ENCODE peak calls at places on chromosomes 5 and 9, in six cellular contexts. One of them, this sample, is unnamed.

GRCh38 chr5:176679365-176680225 is 32.3 kb downstream of the TSPAN17 start:
- DNase-seq in K562: no peak
- DNase-seq in tibial nerve: no peak
- DNase-seq in ovary: no peak
- DNase-seq in lower leg skin: no peak
- DNase-seq in heart left ventricle: no peak
- DNase-seq in this sample: no peak

GRCh38 chr5:132759114-132760042 is 12.2 kb downstream of the CCNI2 start:
- DNase-seq in K562: no peak
- DNase-seq in tibial nerve: no peak
- DNase-seq in ovary: no peak
- DNase-seq in lower leg skin: peak
- DNase-seq in heart left ventricle: no peak
- DNase-seq in this sample: no peak

GRCh38 chr5:111914957-111915356 is 158.0 kb upstream of the NREP start:
- DNase-seq in K562: no peak
- DNase-seq in tibial nerve: no peak
- DNase-seq in ovary: no peak
- DNase-seq in lower leg skin: no peak
- DNase-seq in heart left ventricle: no peak
- DNase-seq in this sample: no peak

GRCh38 chr9:27054125-27054524 is 48.7 kb upstream of the LRRC19 start:
- DNase-seq in K562: no peak
- DNase-seq in tibial nerve: no peak
- DNase-seq in ovary: no peak
- DNase-seq in lower leg skin: no peak
- DNase-seq in heart left ventricle: no peak
- DNase-seq in this sample: no peak

GRCh38 chr9:92476962-92477361 is 5.3 kb downstream of the ASPN start:
- DNase-seq in K562: no peak
- DNase-seq in tibial nerve: no peak
- DNase-seq in ovary: no peak
- DNase-seq in lower leg skin: no peak
- DNase-seq in heart left ventricle: no peak
- DNase-seq in this sample: no peak

GRCh38 chr5:56350595-56351170 is 117.6 kb upstream of the ANKRD55 start:
- DNase-seq in K562: no peak
- DNase-seq in tibial nerve: no peak
- DNase-seq in ovary: peak
- DNase-seq in lower leg skin: peak
- DNase-seq in heart left ventricle: peak
- DNase-seq in this sample: no peak

GRCh38 chr9:112072721-112073553 is 102.2 kb downstream of the SUSD1 start:
- DNase-seq in K562: peak
- DNase-seq in tibial nerve: no peak
- DNase-seq in ovary: no peak
- DNase-seq in lower leg skin: no peak
- DNase-seq in heart left ventricle: no peak
- DNase-seq in this sample: no peak

GRCh38 chr5:64315778-64316177 is 150.1 kb downstream of the RNF180 start:
- DNase-seq in K562: no peak
- DNase-seq in tibial nerve: no peak
- DNase-seq in ovary: no peak
- DNase-seq in lower leg skin: no peak
- DNase-seq in heart left ventricle: no peak
- DNase-seq in this sample: no peak

GRCh38 chr9:105069285-105070065 is 141.5 kb upstream of the ABCA1 start:
- DNase-seq in K562: no peak
- DNase-seq in tibial nerve: no peak
- DNase-seq in ovary: no peak
- DNase-seq in lower leg skin: no peak
- DNase-seq in heart left ventricle: no peak
- DNase-seq in this sample: no peak

GRCh38 chr5:172302047-172302710 is 18.6 kb upstream of the UBTD2 start:
- DNase-seq in K562: no peak
- DNase-seq in tibial nerve: no peak
- DNase-seq in ovary: no peak
- DNase-seq in lower leg skin: no peak
- DNase-seq in heart left ventricle: no peak
- DNase-seq in this sample: no peak

GRCh38 chr5:153794327-153794726 is 244.4 kb downstream of the FAM114A2 start:
- DNase-seq in K562: no peak
- DNase-seq in tibial nerve: no peak
- DNase-seq in ovary: no peak
- DNase-seq in lower leg skin: no peak
- DNase-seq in heart left ventricle: no peak
- DNase-seq in this sample: no peak

GRCh38 chr9:89461302-89461701 is 36.6 kb downstream of the SEMA4D start:
- DNase-seq in K562: no peak
- DNase-seq in tibial nerve: no peak
- DNase-seq in ovary: no peak
- DNase-seq in lower leg skin: no peak
- DNase-seq in heart left ventricle: no peak
- DNase-seq in this sample: no peak

GRCh38 chr9:88476491-88477271 is 58.3 kb upstream of the NXNL2 start:
- DNase-seq in K562: no peak
- DNase-seq in tibial nerve: no peak
- DNase-seq in ovary: no peak
- DNase-seq in lower leg skin: no peak
- DNase-seq in heart left ventricle: no peak
- DNase-seq in this sample: no peak

GRCh38 chr5:125453011-125453410 is 706.6 kb upstream of the ZNF608 start:
- DNase-seq in K562: no peak
- DNase-seq in tibial nerve: no peak
- DNase-seq in ovary: no peak
- DNase-seq in lower leg skin: no peak
- DNase-seq in heart left ventricle: no peak
- DNase-seq in this sample: no peak

GRCh38 chr5:81253875-81254274 is 20.8 kb downstream of the CKMT2 start:
- DNase-seq in K562: no peak
- DNase-seq in tibial nerve: no peak
- DNase-seq in ovary: no peak
- DNase-seq in lower leg skin: no peak
- DNase-seq in heart left ventricle: no peak
- DNase-seq in this sample: no peak

GRCh38 chr5:7518947-7519560 is 123.1 kb downstream of the ADCY2 start:
- DNase-seq in K562: peak
- DNase-seq in tibial nerve: no peak
- DNase-seq in ovary: no peak
- DNase-seq in lower leg skin: no peak
- DNase-seq in heart left ventricle: no peak
- DNase-seq in this sample: no peak

GRCh38 chr5:132815454-132815853 is 2.4 kb downstream of the SOWAHA start:
- DNase-seq in K562: no peak
- DNase-seq in tibial nerve: no peak
- DNase-seq in ovary: no peak
- DNase-seq in lower leg skin: no peak
- DNase-seq in heart left ventricle: no peak
- DNase-seq in this sample: no peak

GRCh38 chr5:73135429-73136276 is 15.3 kb downstream of the TMEM171 start:
- DNase-seq in K562: peak
- DNase-seq in tibial nerve: peak
- DNase-seq in ovary: no peak
- DNase-seq in lower leg skin: no peak
- DNase-seq in heart left ventricle: no peak
- DNase-seq in this sample: no peak

GRCh38 chr9:36306481-36307306 is 48.4 kb upstream of the GNE start:
- DNase-seq in K562: no peak
- DNase-seq in tibial nerve: no peak
- DNase-seq in ovary: no peak
- DNase-seq in lower leg skin: no peak
- DNase-seq in heart left ventricle: no peak
- DNase-seq in this sample: no peak

GRCh38 chr5:33890147-33890546 is 1.6 kb downstream of the ADAMTS12 start:
- DNase-seq in K562: no peak
- DNase-seq in tibial nerve: no peak
- DNase-seq in ovary: no peak
- DNase-seq in lower leg skin: no peak
- DNase-seq in heart left ventricle: no peak
- DNase-seq in this sample: no peak

GRCh38 chr5:142644640-142645361 is 41.1 kb downstream of the FGF1 start:
- DNase-seq in K562: no peak
- DNase-seq in tibial nerve: no peak
- DNase-seq in ovary: no peak
- DNase-seq in lower leg skin: no peak
- DNase-seq in heart left ventricle: no peak
- DNase-seq in this sample: no peak

GRCh38 chr9:135098400-135099105 is 11.1 kb downstream of the OLFM1 start:
- DNase-seq in K562: peak
- DNase-seq in tibial nerve: no peak
- DNase-seq in ovary: no peak
- DNase-seq in lower leg skin: no peak
- DNase-seq in heart left ventricle: no peak
- DNase-seq in this sample: no peak

GRCh38 chr9:122113574-122113973 is 20.5 kb upstream of the TTLL11 start:
- DNase-seq in K562: no peak
- DNase-seq in tibial nerve: no peak
- DNase-seq in ovary: no peak
- DNase-seq in lower leg skin: no peak
- DNase-seq in heart left ventricle: no peak
- DNase-seq in this sample: no peak

GRCh38 chr9:89604463-89605180 is at the start of gene GADD45G:
- DNase-seq in K562: peak
- DNase-seq in tibial nerve: peak
- DNase-seq in ovary: peak
- DNase-seq in lower leg skin: peak
- DNase-seq in heart left ventricle: peak
- DNase-seq in this sample: peak

GRCh38 chr5:65482727-65483473 is 1.2 kb upstream of the ADAMTS6 start:
- DNase-seq in K562: peak
- DNase-seq in tibial nerve: peak
- DNase-seq in ovary: peak
- DNase-seq in lower leg skin: no peak
- DNase-seq in heart left ventricle: no peak
- DNase-seq in this sample: no peak

GRCh38 chr9:31290731-31291130 is 1093.7 kb upstream of the ACO1 start:
- DNase-seq in K562: no peak
- DNase-seq in tibial nerve: no peak
- DNase-seq in ovary: no peak
- DNase-seq in lower leg skin: no peak
- DNase-seq in heart left ventricle: no peak
- DNase-seq in this sample: no peak

GRCh38 chr9:109739760-109740159 is 40.2 kb upstream of the PALM2AKAP2 start:
- DNase-seq in K562: no peak
- DNase-seq in tibial nerve: no peak
- DNase-seq in ovary: no peak
- DNase-seq in lower leg skin: no peak
- DNase-seq in heart left ventricle: no peak
- DNase-seq in this sample: no peak

DNA sequence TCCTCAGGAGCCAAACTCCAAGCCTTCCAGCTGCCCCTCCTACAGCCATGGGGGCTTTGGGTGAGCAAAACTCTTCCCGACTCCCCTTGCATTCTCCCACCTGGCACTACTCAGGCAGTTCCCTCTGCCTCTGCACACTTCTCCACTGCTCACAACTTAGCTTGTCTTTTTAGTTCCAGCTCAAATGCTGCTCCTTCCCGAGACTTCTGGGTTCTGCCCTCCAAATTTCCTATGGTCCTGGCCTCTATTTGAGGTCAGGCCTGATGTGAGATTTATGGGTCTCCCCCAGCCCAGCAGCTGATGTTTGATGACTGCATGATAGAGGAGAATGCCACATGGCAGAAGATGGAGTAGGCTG is 5.7 kb upstream of the SLC25A48 start:
- DNase-seq in K562: no peak
- DNase-seq in tibial nerve: no peak
- DNase-seq in ovary: no peak
- DNase-seq in lower leg skin: no peak
- DNase-seq in heart left ventricle: no peak
- DNase-seq in this sample: no peak
- TF ChIP-seq POLR2A in K562: no peak
- TF ChIP-seq POLR2A in tibial nerve: no peak
- TF ChIP-seq POLR2A in ovary: no peak
- TF ChIP-seq POLR2A in lower leg skin: no peak
- TF ChIP-seq POLR2A in heart left ventricle: no peak
- TF ChIP-seq POLR2A in this sample: no peak

GRCh38 chr9:79570449-79571308 is 1.1 kb upstream of the TLE4 start:
- DNase-seq in K562: peak
- DNase-seq in tibial nerve: peak
- DNase-seq in ovary: peak
- DNase-seq in lower leg skin: peak
- DNase-seq in heart left ventricle: peak
- DNase-seq in this sample: peak
- TF ChIP-seq POLR2A in K562: no peak
- TF ChIP-seq POLR2A in tibial nerve: no peak
- TF ChIP-seq POLR2A in ovary: no peak
- TF ChIP-seq POLR2A in lower leg skin: no peak
- TF ChIP-seq POLR2A in heart left ventricle: no peak
- TF ChIP-seq POLR2A in this sample: no peak

DNA sequence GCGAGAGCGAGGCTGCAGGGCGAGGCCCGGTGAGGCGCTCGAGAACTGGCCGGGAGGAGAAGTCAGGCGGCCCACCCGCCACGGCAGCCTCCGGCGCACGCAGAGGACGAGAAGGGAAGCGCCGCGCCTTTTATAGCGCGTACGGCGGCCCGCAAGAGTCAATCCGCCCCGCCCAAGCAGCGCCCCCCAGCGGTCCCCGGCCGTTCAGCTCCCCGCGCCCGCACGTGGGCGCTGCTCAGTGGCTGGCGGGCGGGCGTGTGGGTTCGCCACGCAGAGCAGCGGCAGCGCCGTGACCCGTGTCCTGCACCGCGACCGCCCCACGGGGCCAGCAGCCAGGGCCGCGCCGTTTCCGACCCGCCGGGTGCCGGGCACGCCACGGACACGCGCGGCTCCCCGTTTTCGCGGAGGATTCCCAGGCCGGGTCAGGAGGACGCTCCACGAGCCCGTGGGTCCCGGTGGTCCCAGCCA is 14.6 kb downstream of the LCN10 start:
- DNase-seq in K562: peak
- DNase-seq in tibial nerve: peak
- DNase-seq in ovary: peak
- DNase-seq in lower leg skin: peak
- DNase-seq in heart left ventricle: peak
- DNase-seq in this sample: peak
- TF ChIP-seq POLR2A in K562: peak
- TF ChIP-seq POLR2A in tibial nerve: peak
- TF ChIP-seq POLR2A in ovary: peak
- TF ChIP-seq POLR2A in lower leg skin: peak
- TF ChIP-seq POLR2A in heart left ventricle: peak
- TF ChIP-seq POLR2A in this sample: peak

DNA sequence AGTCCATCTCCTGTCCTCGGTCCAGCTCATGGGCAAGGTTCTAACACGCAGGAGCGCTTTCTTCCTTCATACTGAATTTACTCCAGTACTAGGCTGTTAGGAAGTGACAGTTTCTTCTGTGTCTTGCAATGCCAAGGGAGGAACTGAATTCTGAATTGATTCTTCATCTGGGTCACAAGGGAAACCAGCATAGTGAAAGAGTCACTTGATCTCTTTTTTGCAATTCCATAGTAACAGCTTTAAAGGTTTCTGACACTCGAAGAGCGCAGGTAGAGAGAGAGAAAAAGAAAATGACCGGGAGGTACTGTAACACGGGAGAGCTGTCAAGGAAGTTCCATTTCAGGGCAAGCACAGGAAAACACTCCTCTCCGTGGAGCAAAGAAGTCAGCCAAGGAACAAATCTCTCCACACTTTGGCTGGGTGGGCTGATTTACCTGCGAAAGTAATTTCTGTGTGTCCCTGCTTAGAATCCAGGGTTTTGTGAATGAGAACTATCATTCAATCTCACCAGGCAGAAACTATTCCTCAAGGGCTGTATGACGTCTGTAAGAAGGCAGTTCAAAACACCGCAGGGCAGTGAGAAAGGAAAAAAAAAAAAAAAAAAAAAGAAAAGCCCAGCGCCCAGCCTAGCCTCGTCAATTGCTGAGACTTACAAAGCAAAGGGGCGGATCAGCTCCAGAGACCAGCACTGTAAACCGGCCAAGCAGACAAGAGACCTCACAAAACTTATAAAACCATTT is 617.8 kb downstream of the PDE4D start:
- DNase-seq in K562: no peak
- DNase-seq in tibial nerve: peak
- DNase-seq in ovary: no peak
- DNase-seq in lower leg skin: peak
- DNase-seq in heart left ventricle: peak
- DNase-seq in this sample: no peak
- TF ChIP-seq POLR2A in K562: no peak
- TF ChIP-seq POLR2A in tibial nerve: no peak
- TF ChIP-seq POLR2A in ovary: no peak
- TF ChIP-seq POLR2A in lower leg skin: no peak
- TF ChIP-seq POLR2A in heart left ventricle: no peak
- TF ChIP-seq POLR2A in this sample: no peak

This sample was measured in GM12892.